ENCODE peak calls at places on chromosome 20, in seven cellular contexts. B is GM12878, U is endothelial cell of umbilical vein, K is uterus, O is testis, F is A549, J is stomach. G is an unnamed sample.

GRCh38 chr20:47073766-47074475 is 179.3 kb downstream of the EYA2 start:
- DNase-seq in O (no peak), K (no peak), U (no peak), B (no peak), F (no peak), J (no peak), G (no peak)

GRCh38 chr20:49583669-49584417 is 15.9 kb upstream of the PTGIS start:
- DNase-seq in F (peak; percentile 82), O (peak; percentile 81), B (no peak), J (peak; percentile 90), K (peak; percentile 93), U (peak; percentile 92), G (peak; percentile 77)

GRCh38 chr20:21156266-21156665 is 30.4 kb downstream of the KIZ start:
- DNase-seq in J (no peak), U (no peak), O (no peak), F (no peak), K (no peak), B (no peak), G (no peak)

GRCh38 chr20:33789858-33790182 is 21.3 kb upstream of the CHMP4B start:
- DNase-seq in K (no peak), F (no peak), U (no peak), O (no peak), J (no peak), B (no peak), G (no peak)

GRCh38 chr20:9955646-9956045 is 79.1 kb upstream of the ANKEF1 start:
- DNase-seq in O (no peak), U (peak; percentile 17), K (no peak), J (no peak), F (no peak), B (no peak), G (no peak)

GRCh38 chr20:13772529-13772928 is 12.2 kb downstream of the ESF1 start:
- DNase-seq in J (no peak), F (no peak), O (no peak), U (peak; percentile 18), B (no peak), K (no peak), G (no peak)

GRCh38 chr20:14583413-14583812 is 246.0 kb upstream of the FLRT3 start:
- DNase-seq in B (no peak), U (no peak), K (no peak), O (no peak), F (peak; percentile 13), J (no peak), G (no peak)

GRCh38 chr20:62616728-62617621 is 25.3 kb upstream of the SLCO4A1 start:
- DNase-seq in B (no peak), U (peak; percentile 75), J (peak; percentile 84), O (peak; percentile 82), K (peak; percentile 63), F (peak; percentile 85), G (peak; percentile 90)

GRCh38 chr20:43529457-43530153 is 22.1 kb downstream of the L3MBTL1 start:
- DNase-seq in F (no peak), O (no peak), K (no peak), J (no peak), U (no peak), B (no peak), G (no peak)

GRCh38 chr20:5612476-5613291 is 137.5 kb upstream of the SHLD1 start:
- DNase-seq in O (no peak), U (peak; percentile 55), F (no peak), J (no peak), B (no peak), K (no peak), G (no peak)

GRCh38 chr20:17665756-17666155 is 16.3 kb downstream of the RRBP1 start:
- DNase-seq in O (no peak), B (no peak), J (no peak), K (no peak), U (peak; percentile 65), F (no peak), G (no peak)

GRCh38 chr20:59082981-59083380 is 40.4 kb upstream of the PRELID3B start:
- DNase-seq in U (no peak), B (no peak), J (no peak), O (no peak), K (no peak), F (no peak), G (no peak)

GRCh38 chr20:40467014-40467413 is 222.0 kb downstream of the MAFB start:
- DNase-seq in B (no peak), U (no peak), J (no peak), O (peak; percentile 31), F (no peak), K (no peak), G (no peak)

GRCh38 chr20:37914672-37915433 is 11.9 kb downstream of the VSTM2L start:
- DNase-seq in K (no peak), F (no peak), B (no peak), O (peak; percentile 76), U (no peak), J (no peak), G (no peak)

GRCh38 chr20:57435498-57436222 is 44.5 kb downstream of the RBM38 start:
- DNase-seq in B (no peak), F (no peak), J (peak; percentile 82), U (no peak), K (no peak), O (peak; percentile 91), G (peak; percentile 61)
- TF ChIP-seq POLR2A in B (no peak), F (no peak), J (no peak), U (no peak), K (no peak), O (no peak), G (no peak)

GRCh38 chr20:36836591-36837329 is 39.2 kb upstream of the TLDC2 start:
- DNase-seq in F (peak; percentile 69), U (peak; percentile 43), O (peak; percentile 72), K (peak; percentile 60), J (peak; percentile 62), B (no peak), G (peak; percentile 62)

GRCh38 chr20:36832791-36833190 is 43.1 kb upstream of the TLDC2 start:
- DNase-seq in J (no peak), U (no peak), B (no peak), K (no peak), F (no peak), O (no peak), G (no peak)

GRCh38 chr20:36833275-36834020 is 42.5 kb upstream of the TLDC2 start:
- DNase-seq in F (no peak), O (peak; percentile 89), B (no peak), U (peak; percentile 30), J (no peak), K (peak; percentile 66), G (peak; percentile 59)

GRCh38 chr20:36835453-36836198 is 40.3 kb upstream of the TLDC2 start:
- DNase-seq in J (peak; percentile 92), B (peak; percentile 87), O (peak; percentile 95), K (peak; percentile 95), U (peak; percentile 94), F (peak; percentile 98), G (peak; percentile 90)

GRCh38 chr20:36835025-36835424 is 40.9 kb upstream of the TLDC2 start:
- DNase-seq in O (no peak), U (no peak), B (no peak), J (no peak), F (no peak), K (no peak), G (no peak)
- H3K4me3 ChIP-seq in O (no peak overlapping the region), U (no peak overlapping the region), B (peak overlapping the region; percentile 63), J (peak overlapping the region; percentile 29), F (peak overlapping the region; percentile 33), K (no peak overlapping the region), G (no peak overlapping the region)

GRCh38 chr20:64053841-64054661 is 4.6 kb upstream of the SOX18 start:
- DNase-seq in K (peak; percentile 74), U (peak; percentile 90), B (no peak), J (no peak), O (no peak), F (peak; percentile 52), G (no peak)
- TF ChIP-seq CTCF in K (no peak), U (peak; percentile 48), B (peak; percentile 44), J (no peak), O (no peak), F (peak; percentile 19), G (no peak)

GRCh38 chr20:50591233-50591852 is 81.2 kb downstream of the PTPN1 start:
- DNase-seq in F (no peak), J (no peak), O (no peak), B (no peak), K (no peak), U (no peak), G (no peak)

GRCh38 chr20:50589548-50590347 is 79.6 kb downstream of the PTPN1 start:
- DNase-seq in K (no peak), F (no peak), O (no peak), U (no peak), B (no peak), J (no peak), G (no peak)

GRCh38 chr20:50592282-50593004 is 82.3 kb downstream of the PTPN1 start:
- DNase-seq in K (peak; percentile 60), J (peak; percentile 89), O (no peak), F (no peak), B (no peak), U (peak; percentile 58), G (no peak)

GRCh38 chr20:50588034-50588736 is 78.0 kb downstream of the PTPN1 start:
- DNase-seq in O (peak; percentile 83), K (peak; percentile 67), F (peak; percentile 90), B (no peak), J (peak; percentile 78), U (peak; percentile 65), G (peak; percentile 85)

DNA sequence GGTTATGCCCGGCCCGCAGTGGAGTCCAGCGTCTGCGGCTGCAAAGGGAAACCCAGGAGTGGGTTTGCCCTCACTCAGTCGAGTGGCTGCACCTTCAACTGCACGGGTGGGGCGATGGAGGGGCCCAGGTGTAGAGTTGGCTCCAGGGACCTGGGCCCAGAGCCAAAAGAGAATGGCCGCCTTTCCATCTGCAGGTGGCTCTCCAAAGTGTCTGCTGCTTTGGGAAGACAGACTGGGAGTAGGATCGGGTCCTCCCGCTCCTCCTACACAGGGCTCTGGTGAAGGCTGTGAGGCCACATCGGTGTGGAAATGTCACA is 80.1 kb downstream of the PTPN1 start:
- DNase-seq in K (no peak), U (no peak), F (no peak), B (no peak), O (no peak), J (no peak), G (no peak)
- TF ChIP-seq POLR2A in K (no peak), U (no peak), F (no peak), B (no peak), O (no peak), J (no peak), G (no peak)

GRCh38 chr20:57582432-57583288 is 21.8 kb downstream of the PCK1 start:
- DNase-seq in O (peak; percentile 43), K (peak; percentile 71), F (no peak), U (peak; percentile 86), B (no peak), J (peak; percentile 44), G (peak; percentile 49)
- H3K4me3 ChIP-seq in O (no peak overlapping the region), K (no peak overlapping the region), F (peak overlapping the region; percentile 34), U (no peak overlapping the region), B (no peak overlapping the region), J (peak overlapping the region; percentile 13), G (no peak overlapping the region)